ENCODE peak calls at places on chromosomes 7 and 10, in six cellular contexts. T is A549, W is stomach, X is ovary, V is K562, O is tibial nerve. M is an unnamed sample.
A peak's percentile ranks its signal among the peaks of the same experiment; 100 is the strongest.

GRCh38 chr7:129969881-129970446 is 17.2 kb upstream of the UBE2H start:
- DNase-seq in T (peak; percentile 88), W (no peak), X (no peak), V (peak; percentile 38), O (no peak), M (peak; percentile 41)

GRCh38 chr10:28305551-28305950 is 2.7 kb upstream of the MPP7 start:
- DNase-seq in V (no peak), T (no peak), X (no peak), O (no peak), W (no peak), M (no peak)

GRCh38 chr7:68246189-68246633 is 1249.6 kb downstream of the TYW1 start:
- DNase-seq in W (no peak), X (no peak), O (no peak), T (no peak), V (no peak), M (no peak)

GRCh38 chr10:77716943-77717735 is 79.5 kb upstream of the KCNMA1 start:
- DNase-seq in V (no peak), W (no peak), O (no peak), X (no peak), T (no peak), M (no peak)

GRCh38 chr7:89335490-89335889 is 540.0 kb upstream of the TEX47 start:
- DNase-seq in W (no peak), T (no peak), X (no peak), O (no peak), V (no peak), M (no peak)

GRCh38 chr10:71737356-71738172 is 18.0 kb upstream of the C10orf105 start:
- DNase-seq in X (no peak), T (no peak), O (no peak), V (no peak), W (no peak), M (no peak)

GRCh38 chr10:54962134-54962900 is 161.3 kb upstream of the PCDH15 start:
- DNase-seq in V (no peak), T (no peak), X (no peak), O (no peak), W (no peak), M (no peak)

GRCh38 chr10:104321716-104322415 is 16.4 kb downstream of the ITPRIP start:
- DNase-seq in V (no peak), O (peak; percentile 10), X (peak; percentile 16), T (no peak), W (no peak), M (no peak)

GRCh38 chr10:131253931-131254865 is 57.3 kb downstream of the TCERG1L start:
- DNase-seq in O (no peak), X (no peak), W (no peak), T (no peak), V (no peak), M (no peak)

GRCh38 chr7:135189221-135189662 is 18.7 kb upstream of the CYREN start:
- DNase-seq in W (peak; percentile 72), T (no peak), O (no peak), X (no peak), V (no peak), M (no peak)

DNA sequence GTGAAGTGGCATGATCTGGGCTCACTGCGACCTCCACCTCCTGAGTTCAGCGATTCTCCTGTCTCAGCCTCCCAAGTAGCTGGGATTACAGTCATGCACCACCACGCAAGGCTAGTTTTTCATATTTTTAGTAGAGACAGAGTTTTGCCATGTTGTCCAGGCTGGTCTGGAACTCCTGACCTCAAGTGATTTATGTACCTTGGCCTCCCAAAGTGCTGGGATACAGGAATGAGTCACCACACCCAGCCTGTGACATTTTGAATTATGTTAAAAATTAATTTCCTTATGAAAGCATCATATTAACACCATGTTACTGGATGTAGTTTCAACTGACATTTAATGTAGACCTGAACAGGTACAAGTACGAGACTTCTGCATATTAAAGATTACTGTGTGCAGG is 24.3 kb downstream of the ABCB4 start:
- DNase-seq in T (no peak), W (no peak), V (no peak), O (no peak), X (no peak), M (no peak)
- TF ChIP-seq EP300 in T (no peak), W (no peak), V (no peak), O (no peak), X (no peak), M (no peak)

GRCh38 chr10:17528296-17528862 is 74.0 kb upstream of the ST8SIA6 start:
- DNase-seq in O (no peak), W (no peak), V (no peak), X (no peak), T (no peak), M (no peak)
- TF ChIP-seq EP300 in O (no peak), W (no peak), V (no peak), X (no peak), T (no peak), M (no peak)

DNA sequence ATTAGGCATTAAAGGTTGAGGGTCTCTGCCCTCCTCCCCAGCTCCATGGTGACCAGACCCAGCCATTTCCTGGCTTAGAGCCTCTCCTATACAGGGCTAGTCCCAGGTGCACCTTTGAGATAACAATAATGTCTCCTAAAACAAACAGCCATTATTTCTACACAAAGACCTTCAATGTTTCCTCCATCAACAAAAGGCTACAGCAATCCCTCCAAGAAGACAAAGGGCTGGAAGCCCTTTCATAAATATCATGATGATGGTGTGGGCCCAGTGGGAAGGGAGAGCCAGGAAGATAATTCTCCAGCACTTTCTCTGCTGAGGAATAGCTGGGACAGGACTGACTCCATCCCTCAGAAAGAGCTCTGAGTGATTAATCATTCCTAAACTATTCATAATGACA is 10.3 kb downstream of the PKD2L1 start:
- DNase-seq in T (no peak), X (no peak), W (no peak), O (no peak), V (no peak), M (no peak)
- TF ChIP-seq EP300 in T (no peak), X (no peak), W (no peak), O (no peak), V (no peak), M (no peak)

GRCh38 chr10:98205351-98205750 is 62.6 kb downstream of the LOXL4 start:
- DNase-seq in T (no peak), O (no peak), V (no peak), X (no peak), W (no peak), M (no peak)
- TF ChIP-seq EP300 in T (no peak), O (no peak), V (no peak), X (no peak), W (no peak), M (no peak)

GRCh38 chr7:103341466-103341865 is 3.1 kb downstream of the DNAJC2 start:
- DNase-seq in W (no peak), V (no peak), O (no peak), T (no peak), X (no peak), M (no peak)

GRCh38 chr7:103343758-103344452 is 662 bp downstream of the DNAJC2 start:
- DNase-seq in T (peak; percentile 31), W (no peak), V (no peak), O (no peak), X (peak; percentile 21), M (peak; percentile 36)

GRCh38 chr7:103343332-103343731 is 1.2 kb downstream of the DNAJC2 start:
- DNase-seq in V (no peak), W (no peak), T (no peak), O (no peak), X (no peak), M (no peak)

GRCh38 chr7:103347507-103348267 is at the start of gene PSMC2:
- DNase-seq in W (peak; percentile 84), O (peak; percentile 57), X (peak; percentile 74), V (peak; percentile 83), T (peak; percentile 94), M (peak; percentile 82)

GRCh38 chr7:103344453-103345149 is at the start of gene DNAJC2:
- DNase-seq in O (peak; percentile 73), T (peak; percentile 96), X (peak; percentile 86), W (peak; percentile 85), V (peak; percentile 89), M (peak; percentile 90)
- TF ChIP-seq EP300 in O (peak; percentile 94), T (no peak), X (no peak), W (no peak), V (peak; percentile 73), M (no peak)

DNA sequence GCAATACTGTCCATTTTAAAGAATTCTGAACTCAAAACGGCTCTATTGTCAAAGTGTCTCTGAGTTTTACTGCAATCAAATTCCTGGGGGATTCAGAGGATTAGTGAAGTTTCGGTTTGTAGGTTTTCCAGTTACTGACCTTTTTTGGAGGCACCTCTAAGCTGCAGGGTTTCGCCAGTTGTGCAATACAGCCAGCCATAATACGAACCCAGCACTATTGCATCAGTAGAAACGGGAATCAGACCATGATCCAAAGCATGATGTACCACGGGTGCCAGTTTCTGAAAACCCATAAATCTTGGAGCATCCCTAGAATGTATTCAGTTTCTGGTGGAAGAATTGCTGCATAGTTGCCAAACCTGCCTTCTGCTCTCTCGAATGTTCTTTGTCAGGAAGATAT is 186.0 kb upstream of the PRKCQ start:
- DNase-seq in O (no peak), W (no peak), T (no peak), V (no peak), X (no peak), M (no peak)
- TF ChIP-seq EP300 in O (peak; percentile 62), W (no peak), T (no peak), V (no peak), X (no peak), M (peak; percentile 61)

GRCh38 chr7:137081694-137082093 is 213.2 kb downstream of the CHRM2 start:
- DNase-seq in W (peak; percentile 36), X (peak; percentile 64), T (no peak), O (no peak), V (no peak), M (peak; percentile 37)
- TF ChIP-seq EP300 in W (no peak), X (no peak), T (no peak), O (peak; percentile 72), V (no peak), M (no peak)

DNA sequence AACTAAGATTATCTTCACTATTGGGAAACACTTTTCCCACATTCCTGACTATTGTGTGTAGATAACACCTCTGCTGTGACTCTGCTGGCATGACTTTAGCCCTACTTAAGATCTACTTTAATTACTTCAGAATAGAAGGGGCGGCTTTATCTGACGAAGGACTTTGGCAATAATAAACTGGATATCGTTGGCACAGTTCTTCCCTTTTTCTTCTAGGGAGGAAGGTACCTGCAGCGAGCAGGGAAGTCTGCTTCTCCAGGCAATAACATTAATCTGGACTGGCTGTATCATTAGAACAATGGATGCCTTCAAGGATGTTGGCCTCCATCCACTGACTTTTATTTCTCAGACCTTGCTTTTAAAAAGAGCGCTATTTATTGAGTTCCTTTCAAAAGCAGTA is 172.5 kb upstream of the THSD7A start:
- DNase-seq in T (no peak), W (no peak), X (no peak), O (no peak), V (no peak), M (peak; percentile 8)
- TF ChIP-seq EP300 in T (no peak), W (no peak), X (no peak), O (no peak), V (no peak), M (no peak)

GRCh38 chr7:81725496-81726117 is 44.2 kb downstream of the HGF start:
- DNase-seq in X (no peak), V (no peak), T (peak; percentile 28), W (no peak), O (no peak), M (no peak)
- TF ChIP-seq EP300 in X (no peak), V (no peak), T (no peak), W (no peak), O (no peak), M (no peak)